ENCODE peak calls at places on chromosomes 3 and 15, in four cellular contexts. F is K562, A is GM12878, I is HepG2. Z is an unnamed sample.

GRCh38 chr3:186035277-186035676 is 73.6 kb downstream of the ETV5 start:
- DNase-seq in F (no peak), A (no peak), I (no peak), Z (no peak)

GRCh38 chr3:133295199-133295901 is 104.5 kb upstream of the BFSP2 start:
- DNase-seq in F (no peak), A (peak; percentile 19), I (no peak), Z (no peak)

GRCh38 chr3:152538518-152538917 is 269.8 kb downstream of the MBNL1 start:
- DNase-seq in F (no peak), A (no peak), I (no peak), Z (no peak)

GRCh38 chr15:77135181-77135580 is 64.3 kb upstream of the TSPAN3 start:
- DNase-seq in F (no peak), A (no peak), I (no peak), Z (no peak)

GRCh38 chr15:80911821-80912220 is 77.8 kb downstream of the MESD start:
- DNase-seq in F (no peak), A (no peak), I (no peak), Z (no peak)

GRCh38 chr3:146948161-146948560 is 343.0 kb upstream of the PLSCR5 start:
- DNase-seq in F (no peak), A (no peak), I (no peak), Z (no peak)

GRCh38 chr15:45913451-45913850 is 278.6 kb downstream of the SQOR start:
- DNase-seq in F (no peak), A (no peak), I (no peak), Z (no peak)

GRCh38 chr3:95148107-95148506 is 1085.2 kb downstream of the NSUN3 start:
- DNase-seq in F (no peak), A (no peak), I (no peak), Z (no peak)

GRCh38 chr3:160331127-160331937 is 67.7 kb downstream of the IFT80 start:
- DNase-seq in F (no peak), A (no peak), I (peak; percentile 86), Z (no peak)

DNA sequence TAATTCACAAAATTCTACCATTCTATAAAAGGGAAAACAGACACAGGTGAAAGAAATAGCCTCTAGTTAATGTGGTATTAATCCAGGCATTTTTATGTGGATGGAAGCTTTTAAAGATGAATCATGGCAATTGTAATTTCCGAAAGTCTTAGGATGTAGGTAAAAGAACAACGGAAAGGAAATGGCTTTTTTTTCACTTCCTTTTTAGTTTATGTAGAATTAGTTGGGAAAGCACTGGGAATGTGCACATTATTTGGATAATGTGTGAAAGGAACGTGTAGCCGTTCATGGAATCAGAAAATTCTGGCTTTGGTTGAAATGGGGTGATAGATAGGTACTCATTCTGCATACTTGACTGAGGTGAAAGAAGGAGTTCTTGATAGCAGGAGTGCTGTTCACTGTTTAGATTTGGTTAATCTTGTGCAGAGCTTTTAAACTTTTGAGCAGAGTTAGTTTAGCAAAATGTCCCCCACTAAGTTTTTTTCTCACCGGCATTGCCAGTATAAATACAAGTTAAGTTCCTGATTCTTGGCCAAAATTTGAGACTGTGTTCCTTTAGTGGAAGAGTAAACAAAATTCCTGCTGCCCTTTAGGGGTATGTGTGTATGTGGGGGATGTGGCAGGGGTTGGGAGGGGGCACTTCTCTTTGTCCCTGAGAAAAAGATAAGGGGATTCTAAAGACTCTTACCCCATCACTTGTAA is 20.2 kb upstream of the UTS2B start:
- DNase-seq in F (no peak), A (no peak), I (no peak), Z (no peak)
- TF ChIP-seq FOXM1 in F (no peak), A (no peak), I (no peak), Z (no peak)

DNA sequence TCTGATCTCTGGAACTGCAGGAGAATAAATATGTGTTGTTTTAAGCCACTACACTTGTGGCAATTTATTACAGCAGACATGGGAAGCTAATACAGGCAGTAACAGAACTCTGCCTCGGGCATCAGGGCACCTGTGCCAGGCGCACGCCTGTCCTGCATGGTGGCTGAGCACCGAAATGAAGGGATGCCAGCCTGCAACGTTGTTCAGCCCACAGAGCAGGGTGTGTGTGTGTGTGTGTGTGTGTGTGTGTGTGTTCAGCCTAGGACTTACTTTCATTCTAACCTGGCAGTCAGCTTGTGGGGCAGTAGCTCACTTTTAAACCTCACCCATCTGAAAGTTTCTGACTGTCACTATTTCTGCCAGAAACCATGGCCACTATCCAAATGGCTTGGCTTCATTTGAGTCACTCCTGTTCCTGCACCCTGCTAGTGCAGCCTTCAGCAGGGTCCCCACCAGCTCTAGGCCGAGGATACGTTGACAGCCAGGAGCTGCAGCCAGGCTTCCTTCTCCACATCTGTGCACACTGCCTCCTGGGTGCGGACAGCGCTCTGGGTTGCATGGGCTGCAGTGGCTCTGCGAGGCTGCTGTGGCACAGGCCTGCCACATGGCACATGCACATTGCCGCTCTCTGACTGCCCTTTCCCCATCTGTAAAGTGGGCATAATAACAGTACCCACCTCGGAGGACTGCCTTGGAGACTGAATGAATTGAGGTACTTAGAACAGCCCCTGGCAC is 4.5 kb downstream of the UROC1 start:
- DNase-seq in F (no peak), A (no peak), I (no peak), Z (no peak)
- TF ChIP-seq FOXK2 in F (no peak), A (no peak), I (no peak), Z (no peak)

DNA sequence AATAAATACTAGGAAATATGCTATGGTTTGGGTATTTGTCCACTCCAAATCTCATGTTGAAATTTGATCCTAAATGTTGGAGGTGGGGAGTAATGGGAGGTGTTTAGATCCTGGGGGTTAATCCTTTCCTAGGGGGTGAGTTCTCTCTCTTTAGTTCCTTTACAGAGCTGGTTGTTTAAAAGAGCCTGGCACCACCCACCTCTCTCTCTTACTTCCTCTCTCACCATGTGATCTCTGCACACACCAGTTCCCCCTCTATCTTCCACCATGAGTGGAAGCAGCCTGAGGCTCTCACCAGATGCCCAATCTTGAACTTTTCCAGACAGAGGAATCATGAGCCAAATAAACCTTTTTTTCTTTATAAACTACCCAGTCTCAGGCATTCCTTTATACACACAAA is 10.5 kb downstream of the SLC24A5 start:
- DNase-seq in F (no peak), A (no peak), I (no peak), Z (no peak)
- TF ChIP-seq FOXM1 in F (no peak), A (no peak), I (no peak), Z (no peak)

GRCh38 chr3:35383719-35384555 is 255.4 kb upstream of the ARPP21 start:
- DNase-seq in F (no peak), A (no peak), I (no peak), Z (no peak)

GRCh38 chr3:35385271-35385670 is 254.1 kb upstream of the ARPP21 start:
- DNase-seq in F (no peak), A (no peak), I (no peak), Z (no peak)

DNA sequence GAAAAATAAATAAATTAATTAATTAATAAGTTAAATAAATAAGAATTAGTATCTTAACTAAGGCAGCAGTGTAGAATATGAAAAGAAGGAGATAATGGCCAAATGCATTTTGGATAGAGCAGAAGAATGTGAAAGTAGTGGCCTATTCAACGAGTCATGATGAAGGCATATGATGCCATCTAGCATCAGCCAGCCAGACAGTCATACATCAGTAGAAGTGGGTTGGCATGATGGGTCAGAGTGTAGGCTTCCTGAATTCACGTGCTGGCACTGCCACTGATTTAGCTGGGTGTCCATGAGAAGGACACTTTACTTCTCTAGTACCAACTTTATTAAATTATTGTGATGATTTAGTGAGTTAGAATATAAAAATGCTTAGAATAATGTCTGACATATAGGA is 256.1 kb upstream of the ARPP21 start:
- DNase-seq in F (no peak), A (no peak), I (no peak), Z (no peak)
- TF ChIP-seq FOXK2 in F (no peak), A (no peak), I (no peak), Z (no peak)

DNA sequence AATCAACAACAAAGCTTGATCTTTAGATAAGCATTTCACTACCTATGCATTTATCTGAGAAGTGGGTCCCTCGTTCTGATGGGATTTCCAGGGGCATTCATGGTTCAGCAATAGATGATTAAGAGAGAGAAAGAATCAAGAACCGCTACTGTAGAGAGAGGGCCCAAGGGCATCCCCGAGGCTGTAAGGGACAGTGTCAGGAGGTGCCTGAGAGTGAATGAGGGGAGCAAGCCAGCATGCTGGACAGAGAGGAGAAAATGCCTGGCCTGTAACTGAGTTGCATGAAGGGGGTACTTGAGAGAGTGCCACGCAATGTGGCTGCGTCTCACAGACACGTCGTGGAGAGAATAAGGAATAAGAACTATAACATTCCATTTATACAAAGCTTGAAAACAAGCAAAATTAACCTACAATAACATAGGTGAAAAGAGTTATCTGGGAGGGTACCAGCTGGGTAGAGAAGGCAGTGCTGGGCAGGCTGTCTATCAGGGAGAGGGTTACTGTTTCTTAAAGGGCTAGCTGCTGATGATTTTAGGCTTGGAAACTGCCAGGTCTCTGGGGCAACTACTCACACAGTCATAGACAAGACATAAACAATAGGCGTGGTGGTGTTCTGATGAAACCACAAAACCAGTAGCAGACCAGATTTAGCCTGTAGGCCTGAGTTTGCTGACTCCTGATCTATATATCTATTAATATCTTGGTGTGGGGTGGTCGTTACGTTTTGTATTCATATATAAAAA is 374.6 kb upstream of the CFAP20DC start:
- DNase-seq in F (no peak), A (no peak), I (no peak), Z (no peak)
- TF ChIP-seq FOXM1 in F (no peak), A (no peak), I (no peak), Z (no peak)

GRCh38 chr3:111607242-111607641 is 12.1 kb upstream of the ZBED2 start:
- DNase-seq in F (no peak), A (no peak), I (no peak), Z (no peak)

GRCh38 chr3:111608378-111608777 is 13.2 kb upstream of the ZBED2 start:
- DNase-seq in F (no peak), A (no peak), I (no peak), Z (no peak)

GRCh38 chr3:111603679-111604643 is 8.8 kb upstream of the ZBED2 start:
- DNase-seq in F (no peak), A (no peak), I (no peak), Z (no peak)

GRCh38 chr3:111605016-111605415 is 9.9 kb upstream of the ZBED2 start:
- DNase-seq in F (no peak), A (no peak), I (no peak), Z (no peak)

DNA sequence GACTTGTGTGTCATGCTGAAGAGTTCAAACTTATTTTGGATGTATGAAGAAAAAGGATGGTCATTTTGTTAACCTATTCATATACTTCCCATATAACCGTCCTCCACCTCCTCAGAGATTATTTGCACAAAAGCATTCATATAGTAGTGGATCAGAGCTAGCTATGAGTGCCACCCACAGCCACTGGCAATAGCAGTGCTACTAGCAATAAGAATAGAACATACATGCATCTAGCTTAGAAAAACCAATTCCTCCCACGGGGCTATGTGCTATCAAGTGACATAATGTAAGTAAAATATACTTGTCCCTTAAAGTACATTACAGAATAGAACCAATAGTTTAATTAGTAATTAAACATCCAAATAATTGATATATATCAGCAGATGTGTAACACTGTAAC is 10.3 kb upstream of the ZBED2 start:
- DNase-seq in F (no peak), A (no peak), I (no peak), Z (no peak)
- TF ChIP-seq FOXK2 in F (no peak), A (no peak), I (no peak), Z (no peak)